ENCODE peak calls at places on chromosomes 2 and 18, in nine cellular contexts. A, B, O, S, E, R, J, C and Y are unnamed samples.

GRCh38 chr2:161905389-161906046 is 168.5 kb downstream of the DPP4 start:
- DNase-seq in A (no peak), B (no peak), O (no peak), S (no peak), E (no peak), R (no peak), J (no peak), C (no peak), Y (no peak)

GRCh38 chr2:178282075-178282474 is 87.8 kb downstream of the OSBPL6 start:
- DNase-seq in A (no peak), B (no peak), O (no peak), S (no peak), E (peak), R (no peak), J (peak), C (no peak), Y (no peak)

GRCh38 chr2:19048593-19049264 is 309.7 kb downstream of the OSR1 start:
- DNase-seq in A (no peak), B (no peak), O (peak), S (no peak), E (peak), R (peak), J (no peak), C (peak), Y (no peak)

GRCh38 chr18:26190506-26190905 is 35.7 kb upstream of the TAF4B start:
- DNase-seq in A (no peak), B (no peak), O (no peak), S (peak), E (no peak), R (no peak), J (no peak), C (no peak), Y (no peak)

GRCh38 chr2:160061533-160062282 is 707 bp downstream of the PLA2R1 start:
- DNase-seq in A (no peak), B (no peak), O (no peak), S (no peak), E (peak), R (no peak), J (peak), C (peak), Y (no peak)

GRCh38 chr18:50083708-50084107 is 111.2 kb downstream of the MYO5B start:
- DNase-seq in A (no peak), B (no peak), O (no peak), S (no peak), E (no peak), R (no peak), J (no peak), C (no peak), Y (no peak)

GRCh38 chr2:134572996-134573395 is 145.8 kb downstream of the TMEM163 start:
- DNase-seq in A (no peak), B (no peak), O (no peak), S (no peak), E (no peak), R (no peak), J (no peak), C (no peak), Y (no peak)

GRCh38 chr18:26134110-26134509 is 441 bp downstream of the PSMA8 start:
- DNase-seq in A (no peak), B (no peak), O (no peak), S (peak), E (no peak), R (no peak), J (no peak), C (no peak), Y (no peak)

GRCh38 chr2:189579585-189579984 is 1.0 kb downstream of the SLC40A1 start:
- DNase-seq in A (no peak), B (no peak), O (no peak), S (no peak), E (no peak), R (no peak), J (peak), C (peak), Y (no peak)

GRCh38 chr2:53859354-53860159 is at the start of gene GPR75:
- DNase-seq in A (peak), B (no peak), O (no peak), S (no peak), E (no peak), R (peak), J (peak), C (no peak), Y (peak)

GRCh38 chr2:64295326-64296149 is 151.3 kb upstream of the PELI1 start:
- DNase-seq in A (no peak), B (no peak), O (no peak), S (no peak), E (no peak), R (no peak), J (no peak), C (no peak), Y (no peak)

GRCh38 chr2:20247084-20247483 is 22.2 kb upstream of the SDC1 start:
- DNase-seq in A (no peak), B (no peak), O (no peak), S (no peak), E (no peak), R (no peak), J (no peak), C (no peak), Y (no peak)

GRCh38 chr2:60260646-60261296 is 292.7 kb downstream of the BCL11A start:
- DNase-seq in A (no peak), B (no peak), O (peak), S (no peak), E (no peak), R (peak), J (peak), C (no peak), Y (no peak)
- H3K27ac ChIP-seq in A (no peak), B (no peak), O (no peak), S (no peak), E (no peak), R (no peak), J (no peak), C (no peak), Y (no peak)

GRCh38 chr2:46922049-46922448 is 6.4 kb upstream of the MCFD2 start:
- DNase-seq in A (no peak), B (no peak), O (no peak), S (no peak), E (no peak), R (no peak), J (peak), C (no peak), Y (no peak)
- H3K27ac ChIP-seq in A (no peak), B (no peak), O (no peak), S (no peak), E (no peak), R (no peak), J (no peak), C (no peak), Y (no peak)

GRCh38 chr2:109183871-109184270 is 54.9 kb downstream of the SH3RF3 start:
- DNase-seq in A (no peak), B (no peak), O (no peak), S (no peak), E (no peak), R (no peak), J (no peak), C (no peak), Y (no peak)

GRCh38 chr2:109185338-109185737 is 56.3 kb downstream of the SH3RF3 start:
- DNase-seq in A (no peak), B (no peak), O (no peak), S (no peak), E (no peak), R (peak), J (peak), C (peak), Y (no peak)

GRCh38 chr2:109185801-109186570 is 57.0 kb downstream of the SH3RF3 start:
- DNase-seq in A (no peak), B (no peak), O (no peak), S (no peak), E (no peak), R (peak), J (peak), C (peak), Y (no peak)

GRCh38 chr2:109182426-109182825 is 53.4 kb downstream of the SH3RF3 start:
- DNase-seq in A (no peak), B (no peak), O (no peak), S (no peak), E (no peak), R (no peak), J (peak), C (no peak), Y (no peak)

DNA sequence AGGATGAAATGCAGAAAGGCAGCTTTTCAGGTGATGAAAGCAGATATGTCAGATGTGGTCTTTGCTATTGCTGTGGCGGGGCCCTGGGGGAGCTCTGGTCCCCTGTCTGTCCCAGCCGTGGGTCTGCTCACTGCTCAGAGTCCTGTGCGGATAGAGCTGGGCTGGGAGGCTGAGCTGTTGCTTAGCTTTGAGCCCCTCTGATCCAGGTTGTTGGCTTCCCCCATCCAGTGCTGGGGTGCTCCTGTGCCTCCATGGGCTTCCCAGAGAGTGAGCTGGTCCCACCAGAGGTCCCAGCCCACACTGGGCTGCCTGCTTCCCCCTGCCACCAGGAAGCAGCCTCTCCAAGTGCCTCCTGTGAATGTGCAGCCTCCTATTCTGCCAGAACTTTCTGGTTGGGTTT is 55.4 kb downstream of the SH3RF3 start:
- DNase-seq in A (no peak), B (no peak), O (no peak), S (no peak), E (no peak), R (no peak), J (no peak), C (no peak), Y (no peak)
- H3K27ac ChIP-seq in A (no peak), B (no peak), O (peak), S (no peak), E (no peak), R (no peak), J (no peak), C (no peak), Y (no peak)

GRCh38 chr2:27078267-27079194 is at the start of gene EMILIN1:
- DNase-seq in A (no peak), B (peak), O (peak), S (no peak), E (no peak), R (peak), J (peak), C (peak), Y (peak)

GRCh38 chr2:27077231-27077630 is 1.2 kb upstream of the EMILIN1 start:
- DNase-seq in A (no peak), B (no peak), O (no peak), S (no peak), E (no peak), R (no peak), J (no peak), C (no peak), Y (no peak)

GRCh38 chr2:27080603-27080938 is 2.2 kb downstream of the EMILIN1 start:
- DNase-seq in A (no peak), B (no peak), O (no peak), S (no peak), E (no peak), R (no peak), J (no peak), C (no peak), Y (no peak)

GRCh38 chr2:27080140-27080469 is 1.7 kb downstream of the EMILIN1 start:
- DNase-seq in A (no peak), B (no peak), O (no peak), S (no peak), E (no peak), R (no peak), J (peak), C (no peak), Y (no peak)

GRCh38 chr2:27079233-27080139 is 1.1 kb downstream of the EMILIN1 start:
- DNase-seq in A (no peak), B (no peak), O (no peak), S (no peak), E (no peak), R (no peak), J (peak), C (no peak), Y (no peak)
- H3K27ac ChIP-seq in A (no peak), B (peak), O (peak), S (no peak), E (no peak), R (peak), J (peak), C (peak), Y (no peak)

DNA sequence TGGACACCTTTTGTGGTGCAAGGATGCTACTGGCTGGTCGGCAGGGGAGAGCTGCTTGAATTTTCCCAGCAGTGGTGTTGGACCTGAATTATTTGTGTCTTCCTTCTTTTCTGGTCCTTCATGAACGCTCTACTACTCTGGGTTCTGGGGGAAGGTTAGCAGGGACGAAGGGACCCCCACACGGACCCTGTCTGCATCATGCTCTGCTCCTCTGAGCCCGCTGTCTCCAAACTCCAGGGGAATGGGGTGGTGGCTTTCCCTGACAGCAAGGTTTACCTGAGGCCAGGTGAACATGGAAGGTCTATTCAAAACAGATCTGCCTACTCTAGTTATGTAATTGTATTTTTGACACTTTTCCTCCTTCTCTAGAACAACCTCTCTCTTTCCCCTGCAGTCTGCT is 168.5 kb upstream of the PXDN start:
- DNase-seq in A (no peak), B (no peak), O (no peak), S (no peak), E (no peak), R (no peak), J (no peak), C (no peak), Y (no peak)
- H3K27ac ChIP-seq in A (no peak), B (no peak), O (no peak), S (no peak), E (no peak), R (no peak), J (no peak), C (no peak), Y (no peak)

DNA sequence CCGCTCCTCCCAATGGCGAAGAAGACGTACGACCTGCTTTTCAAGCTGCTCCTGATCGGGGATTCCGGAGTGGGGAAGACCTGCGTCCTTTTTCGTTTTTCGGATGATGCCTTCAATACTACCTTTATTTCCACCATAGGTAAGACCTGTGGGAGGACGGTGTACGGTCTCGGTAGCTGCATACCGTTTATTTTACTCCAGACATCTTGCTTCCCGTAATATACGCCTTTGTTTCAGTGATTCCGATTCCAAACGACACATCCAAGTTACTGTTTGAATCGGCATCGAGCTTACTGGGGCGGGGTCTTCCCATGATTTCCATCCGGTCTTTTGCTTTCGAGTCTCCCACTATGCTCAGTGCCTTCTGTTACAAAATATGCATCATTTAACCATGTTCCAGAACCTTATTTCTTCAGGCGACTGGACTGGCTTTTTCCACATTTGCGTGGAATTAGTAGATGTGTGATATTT is 748 bp downstream of the RAB10 start:
- DNase-seq in A (no peak), B (no peak), O (no peak), S (no peak), E (peak), R (no peak), J (peak), C (no peak), Y (no peak)
- H3K27ac ChIP-seq in A (peak), B (peak), O (peak), S (peak), E (peak), R (peak), J (peak), C (peak), Y (peak)